ENCODE peak calls at places on chromosomes 16 and 17, in nine cellular contexts. C, I, Z, V, L, R, A, W and K are unnamed samples.

GRCh38 chr17:45123930-45124796 is 8.2 kb downstream of the PLCD3 start:
- DNase-seq in V (no peak), I (peak), L (peak), W (peak), Z (peak), C (peak), R (no peak), A (no peak), K (peak)

GRCh38 chr17:19731626-19732025 is 15.2 kb upstream of the SLC47A2 start:
- DNase-seq in L (peak), Z (no peak), A (no peak), V (no peak), W (no peak), R (no peak), I (no peak), C (no peak), K (no peak)

GRCh38 chr16:24005577-24005976 is 169.8 kb downstream of the PRKCB start:
- DNase-seq in W (no peak), C (no peak), L (no peak), I (no peak), A (no peak), V (no peak), Z (no peak), R (no peak), K (no peak)

GRCh38 chr16:16163571-16163970 is 59.7 kb downstream of the ABCC6 start:
- DNase-seq in C (no peak), Z (no peak), I (no peak), R (no peak), V (no peak), A (no peak), L (no peak), W (no peak), K (no peak)

GRCh38 chr16:27966756-27967155 is 96.8 kb downstream of the GSG1L start:
- DNase-seq in C (no peak), I (no peak), A (no peak), Z (no peak), V (no peak), L (no peak), R (no peak), W (no peak), K (no peak)

GRCh38 chr16:17351471-17352045 is 119.2 kb downstream of the XYLT1 start:
- DNase-seq in R (no peak), V (no peak), L (no peak), I (no peak), A (no peak), C (no peak), W (no peak), Z (no peak), K (no peak)

GRCh38 chr16:11163761-11164261 is 92.2 kb downstream of the SOCS1 start:
- DNase-seq in V (no peak), C (no peak), I (no peak), L (peak), W (peak), Z (no peak), A (no peak), R (no peak), K (no peak)

GRCh38 chr17:12180644-12181261 is 160.1 kb downstream of the MAP2K4 start:
- DNase-seq in V (peak), W (no peak), Z (peak), C (peak), L (no peak), A (no peak), R (no peak), I (peak), K (peak)

GRCh38 chr17:75774471-75774987 is 9.5 kb upstream of the GALK1 start:
- DNase-seq in A (peak), Z (no peak), W (no peak), V (no peak), R (no peak), I (no peak), L (no peak), C (no peak), K (no peak)

GRCh38 chr16:24747425-24747824 is 18.0 kb downstream of the TNRC6A start:
- DNase-seq in V (no peak), A (no peak), R (no peak), C (no peak), I (no peak), L (no peak), W (no peak), Z (no peak), K (peak)

GRCh38 chr17:59441459-59442096 is 110.1 kb downstream of the YPEL2 start:
- DNase-seq in Z (no peak), I (peak), W (no peak), L (no peak), R (no peak), C (no peak), V (no peak), A (no peak), K (no peak)

GRCh38 chr16:53282975-53283946 is 151.0 kb upstream of the RBL2 start:
- DNase-seq in C (peak), I (peak), W (no peak), V (no peak), L (no peak), R (no peak), Z (peak), A (no peak), K (peak)

GRCh38 chr16:86229866-86230656 is 280.3 kb upstream of the FOXF1 start:
- DNase-seq in Z (no peak), C (no peak), R (no peak), W (no peak), A (no peak), L (no peak), I (no peak), V (no peak), K (no peak)

GRCh38 chr17:68290268-68290954 is 516 bp downstream of the SLC16A6 start:
- DNase-seq in V (no peak), A (peak), Z (no peak), C (peak), L (peak), I (no peak), W (peak), R (no peak), K (no peak)

GRCh38 chr17:46811978-46812583 is 6.4 kb downstream of the WNT3 start:
- DNase-seq in A (no peak), V (no peak), C (no peak), W (no peak), Z (no peak), L (no peak), R (no peak), I (peak), K (peak)

GRCh38 chr17:42171831-42172230 is 9.1 kb downstream of the KCNH4 start:
- DNase-seq in A (no peak), W (no peak), I (no peak), R (no peak), V (no peak), C (no peak), Z (no peak), L (no peak), K (peak)

GRCh38 chr17:82832881-82833475 is 6.8 kb downstream of the ZNF750 start:
- DNase-seq in C (no peak), R (no peak), L (no peak), W (no peak), V (no peak), A (peak), Z (no peak), I (no peak), K (no peak)

GRCh38 chr16:28100810-28101532 is 37.5 kb upstream of the GSG1L start:
- DNase-seq in R (no peak), L (peak), A (no peak), I (no peak), C (no peak), Z (no peak), W (peak), V (no peak), K (no peak)

GRCh38 chr16:89035013-89035697 is 58.1 kb upstream of the CBFA2T3 start:
- DNase-seq in A (peak), L (no peak), Z (no peak), C (no peak), R (no peak), I (no peak), V (no peak), W (peak), K (no peak)

GRCh38 chr16:56424791-56425438 is 430 bp downstream of the AMFR start:
- DNase-seq in L (peak), V (peak), A (no peak), C (no peak), Z (peak), R (no peak), I (no peak), W (peak), K (no peak)

GRCh38 chr17:68661265-68662036 is 60.3 kb upstream of the FAM20A start:
- DNase-seq in A (no peak), R (no peak), W (no peak), C (no peak), I (no peak), L (no peak), V (no peak), Z (no peak), K (no peak)

GRCh38 chr17:35087731-35088646 is 24.5 kb upstream of the RFFL start:
- DNase-seq in L (peak), A (peak), V (peak), I (peak), R (no peak), Z (peak), C (peak), W (peak), K (peak)

GRCh38 chr17:40447148-40447644 is 3.9 kb downstream of the IGFBP4 start:
- DNase-seq in R (no peak), Z (no peak), L (no peak), I (peak), C (no peak), W (no peak), V (peak), A (no peak), K (no peak)

GRCh38 chr17:62718420-62718819 is 89.7 kb downstream of the MARCHF10 start:
- DNase-seq in C (peak), V (no peak), Z (peak), A (no peak), R (no peak), I (peak), L (no peak), W (no peak), K (no peak)

GRCh38 chr17:2905697-2906595 is 109.7 kb downstream of the RAP1GAP2 start:
- DNase-seq in A (no peak), V (no peak), L (no peak), R (no peak), C (no peak), I (no peak), W (no peak), Z (no peak), K (no peak)

GRCh38 chr16:74716355-74716754 is 15.7 kb upstream of the MLKL start:
- DNase-seq in I (no peak), W (no peak), L (no peak), Z (no peak), R (no peak), A (no peak), V (no peak), C (no peak), K (no peak)

GRCh38 chr17:49741692-49742076 is 22.2 kb downstream of the FAM117A start:
- DNase-seq in W (no peak), Z (no peak), I (no peak), C (no peak), R (no peak), A (no peak), V (no peak), L (no peak), K (no peak)

GRCh38 chr17:77834170-77835115 is 124.1 kb upstream of the TNRC6C start:
- DNase-seq in W (peak), A (peak), V (no peak), I (peak), Z (peak), C (peak), L (peak), R (no peak), K (peak)

GRCh38 chr17:37702605-37703004 is 42.3 kb downstream of the HNF1B start:
- DNase-seq in R (no peak), C (peak), Z (peak), V (no peak), I (peak), W (no peak), L (no peak), A (no peak), K (peak)

GRCh38 chr17:60524463-60525346 is 1.3 kb downstream of the APPBP2 start:
- DNase-seq in A (no peak), V (peak), C (peak), L (no peak), W (no peak), R (no peak), I (peak), Z (peak), K (peak)
- TF ChIP-seq CTCF in A (no peak), V (no peak), C (no peak), L (no peak), W (no peak), R (no peak), I (no peak), Z (no peak), K (no peak)

DNA sequence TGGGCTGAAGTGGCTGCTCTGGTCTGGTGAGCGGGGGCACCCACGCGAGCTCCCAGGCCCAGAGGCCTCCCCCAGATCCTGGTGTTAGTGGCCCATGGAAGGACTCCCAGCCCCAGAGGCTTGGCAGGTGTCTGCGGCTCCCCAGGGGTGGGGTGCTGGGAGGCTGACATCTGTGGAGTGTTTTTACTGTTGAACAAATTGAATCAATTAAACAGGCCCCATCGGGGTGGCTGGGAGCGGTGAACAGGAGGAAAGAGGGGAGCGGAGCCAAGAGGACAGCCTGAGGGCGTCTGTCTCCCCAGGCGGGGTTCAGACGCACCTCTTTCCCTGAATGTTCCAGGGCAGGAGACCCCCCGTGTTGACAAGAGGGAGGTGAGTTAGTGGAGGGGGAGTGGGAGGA is 29.9 kb downstream of the ACTG1 start:
- DNase-seq in I (no peak), Z (no peak), C (no peak), L (no peak), R (no peak), W (no peak), V (no peak), A (no peak), K (no peak)
- H3K4me3 ChIP-seq in I (no peak), Z (no peak), C (no peak), L (no peak), R (no peak), W (no peak), V (no peak), A (no peak), K (no peak)

GRCh38 chr17:47888293-47888692 is 7.7 kb upstream of the SP2 start:
- DNase-seq in I (no peak), V (no peak), C (no peak), A (peak), Z (no peak), R (no peak), L (no peak), W (no peak), K (no peak)
- TF ChIP-seq CTCF in I (no peak), V (no peak), C (no peak), A (no peak), Z (no peak), R (no peak), L (no peak), W (no peak), K (no peak)

GRCh38 chr16:4624827-4625616 is 396 bp downstream of the MGRN1 start:
- DNase-seq in I (peak), C (no peak), W (peak), A (no peak), Z (peak), V (peak), R (no peak), L (peak), K (peak)

GRCh38 chr16:4625617-4626159 is 1.1 kb downstream of the MGRN1 start:
- DNase-seq in Z (no peak), C (no peak), A (no peak), I (no peak), R (no peak), L (no peak), W (no peak), V (no peak), K (no peak)

GRCh38 chr16:4624015-4624826 is at the start of gene MGRN1:
- DNase-seq in A (peak), Z (peak), L (peak), C (peak), I (peak), R (peak), V (peak), W (peak), K (peak)

GRCh38 chr16:4626396-4626795 is 1.8 kb downstream of the MGRN1 start:
- DNase-seq in L (no peak), I (no peak), A (no peak), V (no peak), C (no peak), R (no peak), Z (no peak), W (no peak), K (no peak)

DNA sequence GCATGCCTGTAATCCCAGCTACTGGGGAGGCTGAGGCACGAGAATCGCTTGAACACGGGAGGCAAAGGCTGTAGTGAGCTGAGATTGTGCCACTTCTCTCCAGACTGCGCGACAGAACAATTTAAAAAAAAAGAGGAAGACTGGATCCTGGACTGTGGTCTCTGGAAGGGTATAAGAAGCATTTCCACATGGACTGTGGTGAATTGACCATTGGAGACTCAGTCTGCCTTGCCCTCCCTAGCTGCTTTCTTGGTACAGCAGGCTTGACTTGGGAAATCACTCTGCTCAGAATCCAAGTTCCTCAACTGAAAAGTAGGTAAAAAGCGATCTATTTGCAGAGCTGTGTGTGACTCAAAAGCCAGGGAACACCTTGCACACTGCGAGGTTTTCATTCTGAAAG is 1.0 kb upstream of the MGRN1 start:
- DNase-seq in V (no peak), R (no peak), C (no peak), I (no peak), Z (no peak), A (no peak), W (no peak), L (no peak), K (no peak)
- H3K4me3 ChIP-seq in V (no peak), R (peak), C (no peak), I (no peak), Z (no peak), A (no peak), W (no peak), L (no peak), K (no peak)

DNA sequence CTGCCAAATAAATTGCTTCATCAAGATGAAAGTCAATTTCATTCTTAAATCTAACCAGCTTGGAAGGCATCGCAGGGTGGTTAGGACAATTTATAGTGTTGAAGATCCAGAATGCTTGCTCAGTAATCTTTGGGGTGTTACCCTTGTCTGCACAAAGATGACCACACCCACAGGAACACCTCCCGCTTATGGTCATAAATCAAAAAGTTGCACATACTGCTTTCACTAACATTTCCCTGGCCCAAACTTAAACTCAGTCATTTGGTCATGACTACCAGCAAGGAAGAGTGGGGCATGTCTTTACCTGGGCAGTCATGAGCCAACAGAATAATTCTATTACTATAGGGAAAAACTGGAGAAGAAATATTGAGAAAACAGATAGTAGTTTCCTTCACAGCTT is 57.6 kb upstream of the KIF2B start:
- DNase-seq in L (no peak), R (no peak), V (no peak), Z (no peak), A (no peak), I (no peak), W (no peak), C (no peak), K (no peak)
- TF ChIP-seq CTCF in L (no peak), R (no peak), V (no peak), Z (no peak), A (no peak), I (no peak), W (no peak), C (no peak), K (no peak)

GRCh38 chr17:5023588-5024147 is 11.6 kb downstream of the SLC52A1 start:
- DNase-seq in R (no peak), A (no peak), C (no peak), W (no peak), Z (no peak), I (no peak), L (no peak), V (no peak), K (no peak)

GRCh38 chr17:5027299-5027698 is 7.9 kb downstream of the SLC52A1 start:
- DNase-seq in A (no peak), W (no peak), I (no peak), L (no peak), R (no peak), Z (no peak), V (no peak), C (no peak), K (no peak)

GRCh38 chr17:5022171-5022711 is 13.0 kb downstream of the SLC52A1 start:
- DNase-seq in V (no peak), L (no peak), Z (no peak), I (no peak), R (no peak), W (no peak), A (no peak), C (no peak), K (no peak)

GRCh38 chr17:5027921-5028320 is 7.3 kb downstream of the SLC52A1 start:
- DNase-seq in A (no peak), I (no peak), R (no peak), C (no peak), W (no peak), Z (no peak), V (no peak), L (no peak), K (no peak)

GRCh38 chr17:5024604-5025003 is 10.6 kb downstream of the SLC52A1 start:
- DNase-seq in R (no peak), I (no peak), W (no peak), C (no peak), Z (no peak), A (no peak), V (no peak), L (no peak), K (no peak)
- H3K4me3 ChIP-seq in R (no peak), I (no peak), W (no peak), C (no peak), Z (no peak), A (no peak), V (no peak), L (no peak), K (no peak)

DNA sequence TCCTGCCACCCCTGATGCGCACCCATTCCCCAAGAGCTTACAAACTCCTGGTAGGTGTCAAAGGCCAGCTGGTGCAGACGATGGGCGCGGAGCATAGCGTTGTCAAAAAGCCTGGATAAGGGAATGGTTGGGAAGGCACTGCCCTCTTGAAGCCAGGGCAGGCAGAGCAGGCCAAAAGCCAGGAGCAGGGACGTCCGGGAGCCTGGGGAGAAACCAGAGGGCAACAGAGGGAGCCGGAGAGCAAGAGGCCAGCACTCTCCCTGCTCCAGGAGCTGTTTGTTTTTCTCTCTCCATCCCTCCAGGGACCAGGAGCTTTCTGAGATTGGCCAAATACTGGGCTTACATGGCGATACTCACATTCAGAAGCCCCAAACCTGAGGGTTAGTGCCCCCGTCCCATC is 334 bp downstream of the GH1 start:
- DNase-seq in Z (no peak), L (peak), V (no peak), A (no peak), C (peak), I (no peak), R (no peak), W (peak), K (no peak)
- TF ChIP-seq CTCF in Z (no peak), L (no peak), V (no peak), A (no peak), C (peak), I (no peak), R (no peak), W (no peak), K (no peak)

GRCh38 chr17:300881-301280 is 51.7 kb downstream of the RPH3AL start:
- DNase-seq in V (no peak), Z (no peak), W (peak), I (no peak), C (no peak), A (no peak), R (no peak), L (peak), K (no peak)
- H3K4me3 ChIP-seq in V (no peak), Z (no peak), W (no peak), I (no peak), C (no peak), A (no peak), R (no peak), L (no peak), K (no peak)

GRCh38 chr17:360141-360705 is 7.6 kb upstream of the RPH3AL start:
- DNase-seq in I (no peak), C (no peak), V (no peak), L (no peak), R (no peak), Z (no peak), A (no peak), W (no peak), K (no peak)
- TF ChIP-seq CTCF in I (no peak), C (no peak), V (no peak), L (no peak), R (no peak), Z (no peak), A (no peak), W (no peak), K (no peak)